ENCODE peak calls at places on chromosome 6, in ten cellular contexts. E is AG04450; J is OCI-LY7; D is hepatocyte; V is activated CD4-positive, alpha-beta T cell treated with anti-CD3 and anti-CD28 coated beads, Interleukin-2, amount 50 U/mL, for 1 hour; N is CD4-positive, CD25-positive, alpha-beta regulatory T cell; T is A172; S is C1 segment of cervical spinal cord; Q is non-pigmented ciliary epithelial cell; O is mesenchymal stem cell. P is an unnamed sample.

GRCh38 chr6:142887534-142887933 is 57.4 kb downstream of the HIVEP2 start:
- DNase-seq in O (no peak), D (no peak), E (no peak), S (no peak), T (no peak), V (no peak), J (no peak), Q (no peak), N (no peak), P (no peak)

GRCh38 chr6:127550403-127550802 is 26.6 kb upstream of the C6orf58 start:
- DNase-seq in Q (peak), V (no peak), T (no peak), N (no peak), S (no peak), D (no peak), E (no peak), O (peak), J (no peak), P (no peak)

GRCh38 chr6:35589904-35590303 is 77.2 kb upstream of the TULP1 start:
- DNase-seq in S (no peak), J (no peak), E (no peak), T (no peak), O (no peak), D (no peak), Q (no peak), V (no peak), N (no peak), P (no peak)

GRCh38 chr6:148064406-148065134 is 278.1 kb upstream of the SASH1 start:
- DNase-seq in S (no peak), Q (peak), N (no peak), J (no peak), D (peak), O (peak), E (peak), T (peak), V (no peak), P (no peak)

GRCh38 chr6:5181494-5182287 is 79.1 kb downstream of the LYRM4 start:
- DNase-seq in V (no peak), O (peak), N (no peak), T (no peak), E (no peak), Q (no peak), S (no peak), J (no peak), D (peak), P (no peak)

GRCh38 chr6:167795321-167795811 is 31.3 kb upstream of the AFDN start:
- DNase-seq in E (no peak), V (no peak), S (no peak), N (no peak), O (no peak), D (no peak), J (no peak), T (no peak), Q (no peak), P (no peak)

GRCh38 chr6:154410619-154411044 is 54.0 kb upstream of the IPCEF1 start:
- DNase-seq in Q (peak), O (peak), D (peak), E (peak), S (no peak), N (no peak), V (no peak), J (no peak), T (peak), P (peak)

GRCh38 chr6:50815436-50816114 is 3.1 kb upstream of the TFAP2B start:
- DNase-seq in E (no peak), S (no peak), T (no peak), Q (no peak), V (no peak), D (peak), J (peak), N (no peak), O (peak), P (peak)

GRCh38 chr6:56951049-56951816 is 3.7 kb upstream of the BEND6 start:
- DNase-seq in N (no peak), D (no peak), E (no peak), V (no peak), Q (no peak), T (no peak), O (no peak), S (no peak), J (no peak), P (no peak)

GRCh38 chr6:156735751-156736150 is 41.4 kb upstream of the ARID1B start:
- DNase-seq in Q (no peak), E (no peak), V (no peak), J (no peak), N (no peak), O (no peak), S (no peak), D (no peak), T (no peak), P (no peak)

GRCh38 chr6:170099387-170099786 is 191.5 kb downstream of the DLL1 start:
- DNase-seq in N (no peak), T (no peak), D (no peak), O (no peak), Q (no peak), V (no peak), J (no peak), S (no peak), E (no peak), P (no peak)

GRCh38 chr6:26232950-26233607 is 131.9 kb upstream of the BTN3A2 start:
- DNase-seq in O (no peak), J (no peak), N (peak), S (no peak), Q (no peak), T (no peak), V (no peak), D (no peak), E (no peak), P (no peak)

GRCh38 chr6:14664112-14664592 is 546.6 kb downstream of the CD83 start:
- DNase-seq in Q (peak), N (no peak), E (no peak), D (no peak), O (no peak), T (no peak), V (peak), J (peak), S (no peak), P (no peak)

GRCh38 chr6:90123796-90124195 is 172.8 kb downstream of the BACH2 start:
- DNase-seq in T (peak), E (no peak), O (peak), Q (no peak), N (no peak), S (no peak), V (no peak), D (no peak), J (no peak), P (no peak)

GRCh38 chr6:13447949-13448724 is 39.3 kb downstream of the GFOD1 start:
- DNase-seq in O (no peak), Q (no peak), D (no peak), T (no peak), V (no peak), N (no peak), J (no peak), E (no peak), S (no peak), P (no peak)

GRCh38 chr6:134950482-134950881 is 581 bp upstream of the ALDH8A1 start:
- DNase-seq in Q (no peak), D (no peak), N (no peak), E (no peak), T (no peak), J (peak), V (no peak), O (no peak), S (no peak), P (no peak)

GRCh38 chr6:153767127-153767526 is 271.9 kb upstream of the OPRM1 start:
- DNase-seq in J (no peak), E (no peak), S (no peak), D (peak), T (no peak), Q (no peak), V (no peak), O (no peak), N (no peak), P (no peak)

GRCh38 chr6:127566119-127566518 is 10.9 kb upstream of the C6orf58 start:
- DNase-seq in E (no peak), Q (no peak), T (no peak), O (no peak), J (no peak), D (no peak), V (no peak), S (no peak), N (no peak), P (no peak)

GRCh38 chr6:93550551-93551276 is 131.4 kb upstream of the EPHA7 start:
- DNase-seq in E (no peak), D (no peak), Q (no peak), V (no peak), T (no peak), S (no peak), J (no peak), N (no peak), O (peak), P (no peak)

GRCh38 chr6:13101985-13102384 is 226.4 kb downstream of the TBC1D7 start:
- DNase-seq in D (no peak), E (no peak), O (no peak), J (no peak), T (no peak), N (no peak), V (no peak), S (no peak), Q (no peak), P (no peak)

GRCh38 chr6:159062564-159062945 is 17.8 kb upstream of the TAGAP start:
- DNase-seq in E (no peak), V (peak), T (no peak), Q (no peak), O (no peak), D (no peak), S (no peak), N (peak), J (peak), P (no peak)

GRCh38 chr6:148322704-148323103 is 19.9 kb upstream of the SASH1 start:
- DNase-seq in J (no peak), V (no peak), T (no peak), Q (no peak), S (no peak), E (no peak), O (no peak), D (no peak), N (no peak), P (no peak)

GRCh38 chr6:2596222-2596621 is 154.5 kb downstream of the MYLK4 start:
- DNase-seq in E (no peak), O (no peak), D (no peak), J (peak), N (no peak), V (no peak), T (no peak), S (no peak), Q (no peak), P (no peak)

GRCh38 chr6:26328265-26328844 is 36.6 kb upstream of the BTN3A2 start:
- DNase-seq in J (peak), V (no peak), Q (no peak), S (no peak), O (peak), E (no peak), D (no peak), T (peak), N (no peak), P (no peak)

GRCh38 chr6:17985934-17986655 is 1.3 kb downstream of the KIF13A start:
- DNase-seq in J (no peak), V (no peak), E (no peak), N (no peak), D (no peak), T (no peak), O (no peak), S (no peak), Q (no peak), P (no peak)

GRCh38 chr6:156827382-156827781 is 50.2 kb downstream of the ARID1B start:
- DNase-seq in S (no peak), T (no peak), E (no peak), Q (no peak), N (no peak), D (no peak), O (no peak), V (no peak), J (no peak), P (no peak)

GRCh38 chr6:26205625-26206574 is 118.7 kb downstream of the HFE start:
- DNase-seq in S (no peak), T (peak), J (peak), Q (no peak), E (peak), O (peak), N (no peak), D (no peak), V (no peak), P (peak)

GRCh38 chr6:148429423-148429822 is 86.8 kb downstream of the SASH1 start:
- DNase-seq in D (no peak), N (no peak), T (no peak), S (no peak), V (no peak), J (no peak), E (no peak), O (no peak), Q (no peak), P (no peak)

GRCh38 chr6:151012321-151013294 is 147.1 kb downstream of the MTHFD1L start:
- DNase-seq in J (no peak), E (peak), T (no peak), S (no peak), V (no peak), D (no peak), Q (no peak), O (peak), N (no peak), P (no peak)

GRCh38 chr6:144855812-144856531 is 570.8 kb downstream of the UTRN start:
- DNase-seq in J (no peak), E (no peak), V (no peak), T (no peak), N (no peak), D (no peak), O (no peak), S (no peak), Q (no peak), P (no peak)

GRCh38 chr6:35079311-35080000 is 61.7 kb downstream of the TCP11 start:
- DNase-seq in T (no peak), S (no peak), E (no peak), Q (no peak), N (no peak), V (no peak), O (no peak), J (no peak), D (no peak), P (no peak)

GRCh38 chr6:117194978-117195377 is 70.4 kb upstream of the VGLL2 start:
- DNase-seq in T (no peak), N (no peak), S (no peak), V (no peak), E (no peak), D (no peak), O (no peak), J (no peak), Q (no peak), P (no peak)

GRCh38 chr6:48826884-48827701 is 636.0 kb downstream of the MMUT start:
- DNase-seq in J (no peak), T (peak), S (no peak), E (peak), N (no peak), D (peak), O (peak), Q (peak), V (no peak), P (peak)

GRCh38 chr6:71412559-71412958 is 123.9 kb downstream of the OGFRL1 start:
- DNase-seq in J (no peak), S (no peak), N (no peak), T (no peak), D (no peak), V (no peak), O (no peak), Q (no peak), E (no peak), P (no peak)

GRCh38 chr6:73079978-73080377 is 145.3 kb downstream of the KHDC1L start:
- DNase-seq in S (no peak), Q (no peak), E (no peak), V (no peak), J (no peak), N (no peak), D (no peak), O (no peak), T (peak), P (no peak)

GRCh38 chr6:87183687-87184086 is 28.3 kb downstream of the ZNF292 start:
- DNase-seq in O (no peak), Q (peak), D (no peak), J (no peak), V (no peak), N (no peak), T (no peak), S (no peak), E (no peak), P (no peak)

P was measured in LoVo.